ENCODE peak calls at places on chromosomes 16 and 17, in four cellular contexts. Q, R, G and D are unnamed samples. For H3K4me1, the result is how much of the 10 kb centered on the place peaks cover.

GRCh38 chr16:51759329-51759728 is 608.3 kb upstream of the SALL1 start:
- DNase-seq in Q (no peak), R (no peak), G (no peak), D (no peak)

GRCh38 chr16:54655171-54655590 is 275.5 kb upstream of the IRX5 start:
- DNase-seq in Q (no peak), R (peak), G (peak), D (no peak)

GRCh38 chr16:29813644-29814562 is 1.9 kb downstream of the PRRT2 start:
- DNase-seq in Q (no peak), R (no peak), G (peak), D (no peak)

GRCh38 chr17:75240394-75241142 is 20.8 kb downstream of the GGA3 start:
- DNase-seq in Q (no peak), R (no peak), G (no peak), D (peak)

GRCh38 chr16:7646831-7647230 is 314.2 kb downstream of the RBFOX1 start:
- DNase-seq in Q (no peak), R (no peak), G (no peak), D (no peak)

GRCh38 chr17:59845595-59846390 is 47.0 kb downstream of the TUBD1 start:
- DNase-seq in Q (no peak), R (no peak), G (no peak), D (peak)

GRCh38 chr16:47849736-47850135 is 306.1 kb downstream of the ABCC12 start:
- DNase-seq in Q (no peak), R (no peak), G (no peak), D (no peak)

GRCh38 chr16:58658796-58659211 is 25.8 kb downstream of the SLC38A7 start:
- DNase-seq in Q (no peak), R (no peak), G (no peak), D (no peak)

GRCh38 chr16:3876695-3877094 is 3.8 kb downstream of the CREBBP start:
- DNase-seq in Q (no peak), R (no peak), G (no peak), D (no peak)

GRCh38 chr17:76004750-76005262 is 4.2 kb downstream of the CDK3 start:
- DNase-seq in Q (no peak), R (no peak), G (peak), D (no peak)

GRCh38 chr16:50096791-50097190 is 31.0 kb downstream of the HEATR3 start:
- DNase-seq in Q (no peak), R (no peak), G (no peak), D (no peak)

DNA sequence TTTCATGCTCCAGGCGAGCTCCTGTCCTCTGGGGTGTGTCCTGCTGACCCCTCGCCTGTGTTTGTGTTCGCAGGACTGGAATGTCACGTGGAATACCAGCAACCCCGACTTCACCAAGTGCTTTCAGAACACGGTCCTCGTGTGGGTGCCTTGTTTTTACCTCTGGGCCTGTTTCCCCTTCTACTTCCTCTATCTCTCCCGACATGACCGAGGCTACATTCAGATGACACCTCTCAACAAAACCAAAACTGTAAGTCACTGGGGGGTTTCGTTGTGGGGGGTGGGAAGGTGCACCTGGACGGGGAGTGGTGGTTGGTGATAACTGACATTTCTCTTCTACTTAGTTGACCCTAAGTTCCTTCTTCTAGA is 58.3 kb downstream of the ABCC1 start:
- DNase-seq in Q (no peak), R (no peak), G (no peak), D (no peak)
- H3K4me3 ChIP-seq in Q (no peak), R (no peak), G (no peak), D (no peak)

GRCh38 chr17:8188408-8188839 is 1.6 kb downstream of the BORCS6 start:
- DNase-seq in Q (peak), R (no peak), G (no peak), D (no peak)

GRCh38 chr17:8187517-8188407 is 2.2 kb downstream of the BORCS6 start:
- DNase-seq in Q (peak), R (peak), G (peak), D (peak)

GRCh38 chr17:8185580-8186445 is 4.2 kb downstream of the BORCS6 start:
- DNase-seq in Q (peak), R (peak), G (peak), D (peak)

GRCh38 chr17:8186446-8186786 is 3.6 kb downstream of the BORCS6 start:
- DNase-seq in Q (no peak), R (no peak), G (no peak), D (no peak)

DNA sequence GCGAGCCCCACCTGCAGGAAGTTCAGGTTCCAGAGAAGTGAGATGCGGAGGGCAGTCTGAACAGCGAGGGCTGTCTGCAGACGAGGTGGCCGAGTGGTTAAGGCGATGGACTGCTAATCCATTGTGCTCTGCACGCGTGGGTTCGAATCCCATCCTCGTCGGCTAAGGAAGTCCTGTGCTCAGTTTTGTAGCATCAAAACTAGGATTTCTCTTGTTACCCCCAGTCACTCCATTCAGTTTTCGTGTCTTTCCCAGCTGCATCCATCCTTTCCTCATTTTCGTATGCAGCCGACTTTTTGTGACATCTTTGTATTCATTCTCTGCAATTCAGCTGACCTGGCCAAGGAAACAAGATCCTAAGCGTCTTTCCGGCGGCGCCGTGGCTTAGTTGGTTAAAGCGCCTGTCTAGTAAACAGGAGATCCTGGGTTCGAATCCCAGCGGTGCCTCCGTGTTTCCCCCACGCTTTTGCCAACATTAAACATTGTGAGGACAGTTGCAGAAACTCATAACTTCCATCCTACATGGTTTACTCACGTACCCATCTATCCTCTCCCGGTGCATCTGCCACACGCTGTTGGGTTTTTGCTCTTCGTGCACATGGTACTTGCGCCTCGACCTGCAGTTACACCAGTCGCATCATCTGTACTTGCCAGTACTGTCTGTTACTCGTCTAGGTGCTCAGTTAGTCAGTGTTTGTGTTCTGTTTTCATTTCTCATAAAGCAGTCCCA is 3.0 kb downstream of the BORCS6 start:
- DNase-seq in Q (peak), R (peak), G (peak), D (peak)
- H3K4me1 ChIP-seq in Q (under half), R (under half), G (under half), D (under half)

DNA sequence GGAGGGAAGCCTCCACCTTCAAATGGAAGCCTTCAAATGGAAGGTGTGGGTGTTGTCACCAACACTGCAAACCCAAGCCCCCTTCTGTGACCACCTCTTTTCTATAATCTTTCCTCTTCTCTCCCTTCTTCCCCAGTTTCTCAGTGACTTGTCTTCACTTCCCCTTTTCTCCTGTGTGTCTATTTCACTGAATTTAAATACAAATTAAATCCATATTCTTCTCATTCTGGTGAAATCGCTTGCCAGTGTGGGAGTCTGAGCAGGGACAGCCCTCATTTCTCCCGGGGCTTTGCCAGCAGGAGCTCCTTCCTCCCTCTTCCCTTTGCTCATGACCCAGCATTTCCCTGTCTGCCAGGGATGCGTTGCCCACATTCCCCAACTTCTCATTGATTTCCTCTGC is 6.4 kb upstream of the ITGAX start:
- DNase-seq in Q (no peak), R (no peak), G (no peak), D (no peak)
- H3K4me3 ChIP-seq in Q (no peak), R (no peak), G (no peak), D (no peak)

GRCh38 chr16:18975109-18975508 is 8.6 kb upstream of the TMC7 start:
- DNase-seq in Q (no peak), R (no peak), G (no peak), D (no peak)
- H3K4me1 ChIP-seq in Q (under half), R (under half), G (under half), D (under half)

GRCh38 chr17:43213545-43213944 is 1.9 kb downstream of the TMEM106A start:
- DNase-seq in Q (no peak), R (no peak), G (no peak), D (no peak)
- H3K4me3 ChIP-seq in Q (no peak), R (no peak), G (no peak), D (no peak)

DNA sequence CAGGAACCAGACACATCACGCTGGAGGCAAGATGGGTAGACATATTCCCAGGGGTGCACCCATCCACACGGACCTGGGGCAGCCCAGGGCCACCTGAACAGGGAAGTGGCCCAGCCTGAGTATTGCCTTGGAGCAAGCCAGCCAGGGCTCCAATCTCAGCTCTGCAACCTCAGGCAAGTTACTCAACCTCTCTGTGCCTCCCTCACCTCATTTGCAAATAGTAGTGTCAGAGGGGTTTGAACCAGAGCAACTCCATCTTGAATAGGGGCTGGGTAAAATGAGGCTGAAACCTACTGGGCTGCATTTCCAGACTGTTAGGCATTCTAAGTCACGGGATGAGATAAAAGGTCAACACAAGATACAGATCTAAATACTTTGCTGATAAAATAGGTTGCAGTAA is 35.1 kb upstream of the SNN start:
- DNase-seq in Q (no peak), R (no peak), G (no peak), D (no peak)
- H3K4me1 ChIP-seq in Q (under half), R (under half), G (under half), D (under half)

DNA sequence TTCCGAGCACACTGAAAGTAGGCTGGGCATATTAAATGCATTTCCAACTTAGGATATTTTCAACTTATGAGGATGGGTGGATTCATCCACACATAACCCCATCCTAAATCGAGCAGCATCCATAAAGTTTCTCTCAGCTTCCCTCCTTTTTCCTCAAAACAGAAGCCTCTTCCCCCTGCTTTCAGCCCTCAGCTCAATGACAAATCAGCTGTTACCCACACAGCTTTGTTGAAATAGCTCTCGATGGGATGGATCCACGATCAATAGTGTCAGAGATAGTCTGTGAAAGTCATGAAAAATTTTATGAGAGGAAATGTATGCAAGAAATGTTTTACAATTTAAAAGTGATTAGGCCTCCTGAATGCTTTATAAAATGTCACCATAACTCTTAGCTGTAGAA is 2.5 kb downstream of the DHX33 start:
- DNase-seq in Q (no peak), R (no peak), G (no peak), D (no peak)
- H3K4me3 ChIP-seq in Q (no peak), R (no peak), G (no peak), D (no peak)

DNA sequence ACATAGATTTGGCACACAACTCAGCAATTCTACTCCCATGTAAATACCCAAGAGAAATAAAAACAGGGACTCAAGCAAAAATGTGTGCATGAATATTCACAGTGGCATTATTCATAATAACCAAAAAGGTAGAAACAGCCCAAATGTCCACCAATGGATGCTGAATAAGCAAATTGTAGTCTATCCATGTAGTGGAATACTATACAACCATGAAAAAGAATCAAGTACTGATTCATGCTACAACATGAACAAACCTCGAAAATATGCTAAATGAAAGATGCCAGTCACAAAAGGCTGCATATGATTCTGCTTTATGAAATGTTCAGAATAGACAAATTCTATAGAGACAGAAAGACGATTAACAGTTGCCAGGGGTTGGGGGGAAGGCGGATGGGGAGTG is 301.1 kb downstream of the C16orf95 start:
- DNase-seq in Q (no peak), R (no peak), G (no peak), D (no peak)
- H3K4me1 ChIP-seq in Q (under half), R (under half), G (under half), D (under half)